ENCODE peak calls at places on chromosomes 6 and 20, in five cellular contexts. One of them, this sample, is unnamed.

GRCh38 chr6:88045521-88046136 is 2.0 kb upstream of the SPACA1 start:
- DNase-seq in H1: no peak
- DNase-seq in IMR-90: no peak
- DNase-seq in mesenchymal stem cell: no peak
- DNase-seq in neuronal stem cell: peak
- DNase-seq in this sample: no peak

GRCh38 chr6:23823421-23823820 is 302.6 kb upstream of the NRSN1 start:
- DNase-seq in IMR-90: no peak
- DNase-seq in mesenchymal stem cell: no peak
- DNase-seq in neuronal stem cell: no peak
- DNase-seq in H1: no peak
- DNase-seq in this sample: no peak

GRCh38 chr20:57445298-57445697 is 54.1 kb downstream of the RBM38 start:
- DNase-seq in H1: no peak
- DNase-seq in mesenchymal stem cell: peak
- DNase-seq in IMR-90: peak
- DNase-seq in neuronal stem cell: no peak
- DNase-seq in this sample: no peak

GRCh38 chr20:1867495-1868260 is 27.5 kb upstream of the SIRPA start:
- DNase-seq in IMR-90: no peak
- DNase-seq in neuronal stem cell: no peak
- DNase-seq in mesenchymal stem cell: no peak
- DNase-seq in H1: no peak
- DNase-seq in this sample: no peak

GRCh38 chr6:66814156-66814555 is 1107.1 kb upstream of the EYS start:
- DNase-seq in neuronal stem cell: no peak
- DNase-seq in H1: no peak
- DNase-seq in mesenchymal stem cell: no peak
- DNase-seq in IMR-90: no peak
- DNase-seq in this sample: no peak

GRCh38 chr6:109794201-109794926 is 103.3 kb downstream of the FIG4 start:
- DNase-seq in mesenchymal stem cell: peak
- DNase-seq in H1: no peak
- DNase-seq in IMR-90: peak
- DNase-seq in neuronal stem cell: no peak
- DNase-seq in this sample: no peak

GRCh38 chr6:15131234-15132195 is 114.4 kb upstream of the JARID2 start:
- DNase-seq in neuronal stem cell: no peak
- DNase-seq in IMR-90: peak
- DNase-seq in H1: no peak
- DNase-seq in mesenchymal stem cell: peak
- DNase-seq in this sample: no peak

GRCh38 chr20:3753098-3753497 is 14.5 kb downstream of the ADISSP start:
- DNase-seq in mesenchymal stem cell: peak
- DNase-seq in H1: no peak
- DNase-seq in IMR-90: peak
- DNase-seq in neuronal stem cell: peak
- DNase-seq in this sample: peak

GRCh38 chr6:107185570-107185969 is 70.3 kb upstream of the BEND3 start:
- DNase-seq in neuronal stem cell: no peak
- DNase-seq in H1: no peak
- DNase-seq in IMR-90: peak
- DNase-seq in mesenchymal stem cell: peak
- DNase-seq in this sample: peak

GRCh38 chr20:57659131-57659788 is 39.0 kb upstream of the ZBP1 start:
- DNase-seq in neuronal stem cell: no peak
- DNase-seq in IMR-90: no peak
- DNase-seq in mesenchymal stem cell: no peak
- DNase-seq in H1: no peak
- DNase-seq in this sample: peak

GRCh38 chr6:49766762-49767161 is 20.3 kb downstream of the PGK2 start:
- DNase-seq in mesenchymal stem cell: no peak
- DNase-seq in IMR-90: no peak
- DNase-seq in H1: no peak
- DNase-seq in neuronal stem cell: no peak
- DNase-seq in this sample: no peak

GRCh38 chr6:9116026-9116425 is 680.7 kb upstream of the SLC35B3 start:
- DNase-seq in IMR-90: peak
- DNase-seq in H1: no peak
- DNase-seq in neuronal stem cell: no peak
- DNase-seq in mesenchymal stem cell: peak
- DNase-seq in this sample: no peak

GRCh38 chr6:82651845-82652333 is 288.3 kb downstream of the TPBG start:
- DNase-seq in mesenchymal stem cell: no peak
- DNase-seq in H1: no peak
- DNase-seq in neuronal stem cell: no peak
- DNase-seq in IMR-90: no peak
- DNase-seq in this sample: no peak

GRCh38 chr6:26043389-26044139 is 43.7 kb upstream of the HFE start:
- DNase-seq in IMR-90: peak
- DNase-seq in neuronal stem cell: peak
- DNase-seq in mesenchymal stem cell: no peak
- DNase-seq in H1: no peak
- DNase-seq in this sample: no peak

GRCh38 chr20:8457978-8458377 is 325.9 kb downstream of the PLCB1 start:
- DNase-seq in mesenchymal stem cell: no peak
- DNase-seq in neuronal stem cell: no peak
- DNase-seq in H1: no peak
- DNase-seq in IMR-90: no peak
- DNase-seq in this sample: no peak

GRCh38 chr20:46580613-46581012 is 30.2 kb upstream of the OCSTAMP start:
- DNase-seq in H1: no peak
- DNase-seq in mesenchymal stem cell: no peak
- DNase-seq in IMR-90: no peak
- DNase-seq in neuronal stem cell: no peak
- DNase-seq in this sample: no peak

GRCh38 chr6:97412511-97412910 is 129.5 kb upstream of the MMS22L start:
- DNase-seq in neuronal stem cell: no peak
- DNase-seq in IMR-90: no peak
- DNase-seq in H1: no peak
- DNase-seq in mesenchymal stem cell: no peak
- DNase-seq in this sample: no peak

GRCh38 chr20:39069976-39070375 is 107.8 kb downstream of the DHX35 start:
- DNase-seq in H1: no peak
- DNase-seq in mesenchymal stem cell: no peak
- DNase-seq in IMR-90: peak
- DNase-seq in neuronal stem cell: no peak
- DNase-seq in this sample: no peak

GRCh38 chr20:6673071-6673470 is 94.4 kb upstream of the BMP2 start:
- DNase-seq in neuronal stem cell: no peak
- DNase-seq in IMR-90: no peak
- DNase-seq in mesenchymal stem cell: no peak
- DNase-seq in H1: no peak
- DNase-seq in this sample: no peak
- H2BK15ac ChIP-seq in neuronal stem cell: no peak
- H2BK15ac ChIP-seq in IMR-90: no peak
- H2BK15ac ChIP-seq in mesenchymal stem cell: no peak
- H2BK15ac ChIP-seq in H1: no peak
- H2BK15ac ChIP-seq in this sample: no peak

DNA sequence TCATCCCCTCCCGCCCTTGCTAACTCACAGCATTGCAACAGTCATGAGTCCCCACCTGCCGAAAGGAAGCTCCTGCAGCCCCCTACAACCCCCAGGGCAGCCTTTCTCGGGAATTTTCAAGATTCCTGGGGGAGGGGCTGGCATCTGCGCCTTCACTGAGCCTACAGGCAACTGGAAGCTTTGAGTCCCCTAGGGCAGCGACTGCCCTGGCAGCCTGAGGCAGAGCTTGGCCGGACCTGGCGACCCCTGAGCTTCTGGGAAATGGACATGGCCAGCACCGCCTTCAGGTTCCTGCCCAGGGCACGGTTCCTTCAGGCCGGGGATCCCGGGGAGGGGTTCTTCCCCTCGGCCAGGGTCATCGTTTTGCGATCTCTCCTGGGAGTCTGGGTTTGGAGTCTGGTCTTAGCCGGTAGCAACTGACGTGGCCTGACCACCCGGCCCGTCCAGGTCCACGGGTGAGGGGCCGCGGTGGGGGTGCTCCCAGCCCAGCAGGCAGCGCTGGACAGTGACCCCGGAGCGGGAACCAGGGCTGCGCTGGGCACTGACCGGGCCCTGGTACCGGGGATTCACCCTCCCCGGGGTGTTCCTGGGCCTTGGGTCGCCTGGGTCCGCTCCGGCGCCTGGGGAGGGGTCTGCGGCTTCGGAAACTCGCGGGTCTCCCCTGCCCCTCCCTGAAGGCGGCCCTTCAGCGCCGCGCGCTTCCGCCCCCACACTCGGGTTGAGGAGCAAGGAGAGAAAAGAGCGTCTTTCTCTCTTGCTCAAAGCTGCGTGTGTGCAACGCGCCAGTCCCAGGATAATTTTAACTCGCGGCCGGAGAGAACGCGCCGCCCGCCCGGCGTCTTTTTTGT is 595 bp upstream of the COL9A3 start:
- DNase-seq in IMR-90: peak
- DNase-seq in mesenchymal stem cell: peak
- DNase-seq in neuronal stem cell: peak
- DNase-seq in H1: peak
- DNase-seq in this sample: peak
- H4K91ac ChIP-seq in IMR-90: no peak
- H4K91ac ChIP-seq in mesenchymal stem cell: no peak
- H4K91ac ChIP-seq in neuronal stem cell: no peak
- H4K91ac ChIP-seq in H1: peak
- H4K91ac ChIP-seq in this sample: no peak

GRCh38 chr20:32991386-32991785 is 12.8 kb downstream of the SUN5 start:
- DNase-seq in neuronal stem cell: no peak
- DNase-seq in H1: no peak
- DNase-seq in IMR-90: no peak
- DNase-seq in mesenchymal stem cell: no peak
- DNase-seq in this sample: no peak

GRCh38 chr20:32990426-32990825 is 13.8 kb downstream of the SUN5 start:
- DNase-seq in IMR-90: no peak
- DNase-seq in neuronal stem cell: no peak
- DNase-seq in H1: no peak
- DNase-seq in mesenchymal stem cell: no peak
- DNase-seq in this sample: no peak

GRCh38 chr20:32989507-32990283 is 14.5 kb downstream of the SUN5 start:
- DNase-seq in H1: no peak
- DNase-seq in mesenchymal stem cell: no peak
- DNase-seq in IMR-90: no peak
- DNase-seq in neuronal stem cell: no peak
- DNase-seq in this sample: no peak

GRCh38 chr20:32993484-32994050 is 10.7 kb downstream of the SUN5 start:
- DNase-seq in H1: no peak
- DNase-seq in mesenchymal stem cell: no peak
- DNase-seq in IMR-90: no peak
- DNase-seq in neuronal stem cell: no peak
- DNase-seq in this sample: no peak

DNA sequence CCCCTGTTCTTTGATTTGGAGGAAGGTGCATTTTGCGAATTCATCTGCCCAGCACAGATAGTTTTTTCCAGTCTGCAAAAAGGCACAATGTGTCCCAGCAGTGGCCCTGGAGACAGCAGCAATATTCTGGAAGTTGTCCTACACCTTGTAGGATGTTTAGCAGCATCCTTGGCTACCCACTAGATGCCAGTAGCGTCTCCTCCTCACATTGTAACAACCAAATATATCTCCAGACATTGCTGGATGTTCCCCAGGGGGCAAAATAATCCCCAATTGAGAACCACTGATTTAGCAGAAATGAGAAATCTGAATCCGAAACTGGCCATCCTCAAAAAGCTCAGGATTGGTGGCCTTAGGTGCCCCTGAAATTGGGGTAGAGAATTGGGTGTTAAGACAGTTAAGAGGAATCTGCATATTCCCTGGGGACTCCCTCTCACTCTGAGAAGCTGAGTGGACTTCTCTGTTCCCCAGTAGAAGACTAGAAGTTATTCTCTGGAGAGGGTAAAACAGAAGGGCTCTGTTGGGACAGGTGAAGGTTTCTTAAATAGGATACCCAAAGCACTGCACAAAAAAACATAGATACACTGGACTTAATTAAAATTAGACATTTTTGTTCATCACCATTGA is 12.1 kb downstream of the SUN5 start:
- DNase-seq in neuronal stem cell: no peak
- DNase-seq in IMR-90: no peak
- DNase-seq in H1: no peak
- DNase-seq in mesenchymal stem cell: no peak
- DNase-seq in this sample: no peak
- H2BK15ac ChIP-seq in neuronal stem cell: no peak
- H2BK15ac ChIP-seq in IMR-90: no peak
- H2BK15ac ChIP-seq in H1: no peak
- H2BK15ac ChIP-seq in mesenchymal stem cell: no peak
- H2BK15ac ChIP-seq in this sample: no peak

DNA sequence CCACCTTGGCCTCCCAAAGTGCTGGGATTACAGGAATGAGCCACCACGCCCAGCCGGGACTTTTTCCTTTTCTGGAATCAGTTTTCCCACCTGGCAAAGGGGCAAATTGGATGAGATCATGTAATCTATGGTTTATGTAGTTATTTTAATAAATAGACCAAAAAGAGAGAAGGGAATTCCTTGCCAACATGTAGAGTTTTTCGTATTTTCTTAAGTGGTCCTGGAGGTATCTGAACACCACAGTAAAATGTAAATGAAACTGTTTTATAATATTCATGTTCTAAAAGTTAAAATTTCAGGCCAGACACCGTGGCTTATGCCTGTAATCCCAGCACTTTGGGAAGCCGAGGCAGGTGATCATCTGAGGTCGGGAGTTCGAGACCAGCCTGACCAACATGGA is 185.1 kb upstream of the ZNF217 start:
- DNase-seq in IMR-90: no peak
- DNase-seq in H1: no peak
- DNase-seq in mesenchymal stem cell: no peak
- DNase-seq in neuronal stem cell: no peak
- DNase-seq in this sample: no peak
- H4K91ac ChIP-seq in IMR-90: no peak
- H4K91ac ChIP-seq in H1: no peak
- H4K91ac ChIP-seq in mesenchymal stem cell: no peak
- H4K91ac ChIP-seq in neuronal stem cell: no peak
- H4K91ac ChIP-seq in this sample: no peak

DNA sequence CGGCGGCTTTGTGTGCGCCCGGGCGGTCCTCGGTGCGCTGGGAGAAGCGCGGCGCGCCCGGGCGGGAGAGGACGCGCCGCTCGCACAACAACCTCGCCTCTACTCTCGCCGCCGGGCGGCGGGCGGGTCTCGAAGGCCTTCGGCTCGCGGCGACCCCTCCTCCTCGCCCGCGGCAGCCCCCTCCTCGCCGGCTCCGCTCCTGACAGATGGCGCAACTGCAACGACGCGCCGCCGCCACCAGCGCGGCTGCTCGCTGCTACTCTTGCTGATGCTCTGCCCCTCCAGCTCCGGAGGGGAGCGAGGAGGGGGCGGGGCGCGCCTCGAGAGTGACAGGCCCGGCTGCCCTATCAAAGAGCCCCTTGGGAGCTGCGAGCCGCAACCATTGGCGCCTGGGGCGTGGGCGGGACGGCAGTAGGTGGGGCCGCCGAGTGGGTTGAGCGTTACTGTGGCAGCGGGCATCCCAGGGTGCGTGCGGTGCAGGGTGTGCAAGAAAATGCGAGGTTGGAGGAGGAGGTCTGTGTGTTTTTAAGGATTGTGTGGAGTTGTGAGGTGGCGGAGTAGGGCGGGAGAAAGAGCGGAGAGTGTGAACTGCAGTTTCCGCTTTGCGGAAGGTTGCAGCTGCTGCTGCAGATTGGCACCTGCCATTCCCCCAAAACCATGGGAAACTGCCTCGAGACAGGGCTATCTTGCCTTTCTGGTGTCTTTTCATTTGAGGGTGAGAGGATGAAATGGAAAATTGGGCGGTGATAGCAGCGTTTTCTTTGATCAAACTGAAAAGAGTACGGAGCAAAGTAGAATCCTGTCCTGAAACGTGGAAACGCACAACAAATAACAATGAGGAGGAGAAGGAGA is at the start of gene FYN:
- DNase-seq in H1: peak
- DNase-seq in IMR-90: peak
- DNase-seq in mesenchymal stem cell: peak
- DNase-seq in neuronal stem cell: peak
- DNase-seq in this sample: peak
- H2BK15ac ChIP-seq in H1: no peak
- H2BK15ac ChIP-seq in IMR-90: no peak
- H2BK15ac ChIP-seq in mesenchymal stem cell: no peak
- H2BK15ac ChIP-seq in neuronal stem cell: peak
- H2BK15ac ChIP-seq in this sample: no peak

This sample was measured in H9.